ENCODE peak calls at places on chromosomes 13 and 19, in seven cellular contexts. N, Z, F, C, V, G and Y are unnamed samples.

GRCh38 chr19:3463039-3463958 is 17.0 kb downstream of the SMIM24 start:
- DNase-seq in Z (no peak), G (no peak), V (no peak), N (no peak), C (no peak), F (no peak), Y (no peak)

GRCh38 chr13:40586886-40587285 is 79.6 kb downstream of the FOXO1 start:
- DNase-seq in N (no peak), Z (no peak), V (no peak), F (no peak), C (no peak), G (no peak), Y (no peak)

GRCh38 chr19:51096473-51097165 is 11.6 kb downstream of the CTU1 start:
- DNase-seq in Z (no peak), G (no peak), V (no peak), F (no peak), N (no peak), C (no peak), Y (no peak)

GRCh38 chr13:79775830-79776229 is 294.9 kb downstream of the NDFIP2 start:
- DNase-seq in V (peak), G (no peak), C (no peak), N (peak), F (peak), Z (no peak), Y (no peak)

GRCh38 chr13:46119883-46120614 is 15.2 kb upstream of the CPB2 start:
- DNase-seq in G (no peak), Z (no peak), C (no peak), F (no peak), V (peak), N (no peak), Y (no peak)

GRCh38 chr13:85666356-85666755 is 132.9 kb downstream of the SLITRK6 start:
- DNase-seq in N (no peak), F (no peak), C (no peak), G (no peak), Z (peak), V (no peak), Y (no peak)

GRCh38 chr19:28409859-28410258 is 803.1 kb downstream of the UQCRFS1 start:
- DNase-seq in N (no peak), F (no peak), C (no peak), V (no peak), G (no peak), Z (no peak), Y (no peak)

GRCh38 chr19:19464339-19465098 is 50.8 kb downstream of the TSSK6 start:
- DNase-seq in G (no peak), F (no peak), C (no peak), V (no peak), Z (no peak), N (no peak), Y (no peak)

GRCh38 chr13:74067818-74068217 is 66.4 kb downstream of the KLF12 start:
- DNase-seq in N (no peak), C (no peak), Z (no peak), V (no peak), G (no peak), F (no peak), Y (no peak)

GRCh38 chr13:31045621-31046081 is 113.2 kb downstream of the TEX26 start:
- DNase-seq in V (peak), C (peak), Z (no peak), N (no peak), G (no peak), F (peak), Y (no peak)

GRCh38 chr19:590396-590745 is 690 bp downstream of the HCN2 start:
- DNase-seq in V (peak), Z (no peak), G (peak), C (no peak), N (no peak), F (no peak), Y (no peak)

GRCh38 chr13:106986033-106986484 is 418.1 kb upstream of the ARGLU1 start:
- DNase-seq in N (no peak), F (no peak), V (no peak), Z (peak), C (no peak), G (no peak), Y (no peak)

GRCh38 chr19:29119582-29119981 is 93.4 kb downstream of the UQCRFS1 start:
- DNase-seq in F (no peak), G (peak), C (no peak), Z (no peak), N (no peak), V (no peak), Y (no peak)

GRCh38 chr19:13441810-13442512 is 64.3 kb downstream of the CACNA1A start:
- DNase-seq in Z (no peak), V (peak), F (peak), G (no peak), N (peak), C (no peak), Y (peak)

GRCh38 chr13:51856027-51856736 is 5.6 kb upstream of the CCDC70 start:
- DNase-seq in Z (no peak), V (peak), C (no peak), G (no peak), N (no peak), F (no peak), Y (no peak)

GRCh38 chr13:44142911-44143665 is 230.5 kb upstream of the SERP2 start:
- DNase-seq in G (no peak), F (no peak), V (peak), Z (no peak), C (no peak), N (no peak), Y (no peak)

GRCh38 chr19:50203281-50204080 is at the start of gene MYH14:
- DNase-seq in Z (peak), F (peak), C (no peak), G (peak), N (no peak), V (peak), Y (no peak)

GRCh38 chr13:110559429-110559943 is 2.0 kb downstream of the RAB20 start:
- DNase-seq in Z (no peak), N (no peak), V (no peak), G (no peak), C (no peak), F (no peak), Y (no peak)

GRCh38 chr13:48580185-48580803 is 47.4 kb upstream of the RCBTB2 start:
- DNase-seq in Z (no peak), F (peak), C (no peak), V (peak), N (no peak), G (peak), Y (no peak)

GRCh38 chr13:49098198-49098597 is 121.9 kb upstream of the MLNR start:
- DNase-seq in N (no peak), C (no peak), G (peak), V (peak), F (no peak), Z (no peak), Y (no peak)

GRCh38 chr13:33284016-33284415 is 1.5 kb downstream of the STARD13 start:
- DNase-seq in N (no peak), Z (no peak), V (no peak), F (no peak), G (no peak), C (no peak), Y (no peak)

GRCh38 chr19:48603850-48604249 is 2.7 kb upstream of the SPACA4 start:
- DNase-seq in F (no peak), G (no peak), N (no peak), C (no peak), V (no peak), Z (no peak), Y (no peak)

GRCh38 chr13:50388481-50388880 is 373.2 kb downstream of the KCNRG start:
- DNase-seq in C (no peak), Z (no peak), V (no peak), G (no peak), N (no peak), F (no peak), Y (no peak)

GRCh38 chr19:30420881-30421280 is 48.7 kb downstream of the ZNF536 start:
- DNase-seq in F (no peak), G (no peak), N (no peak), Z (no peak), C (no peak), V (no peak), Y (no peak)

GRCh38 chr13:50914848-50915247 is 5.3 kb downstream of the RNASEH2B start:
- DNase-seq in C (no peak), V (no peak), F (no peak), G (no peak), Z (no peak), N (no peak), Y (no peak)

GRCh38 chr19:54282706-54283105 is 1.8 kb upstream of the LILRB2 start:
- DNase-seq in Z (no peak), F (no peak), G (no peak), C (no peak), N (no peak), V (no peak), Y (no peak)

DNA sequence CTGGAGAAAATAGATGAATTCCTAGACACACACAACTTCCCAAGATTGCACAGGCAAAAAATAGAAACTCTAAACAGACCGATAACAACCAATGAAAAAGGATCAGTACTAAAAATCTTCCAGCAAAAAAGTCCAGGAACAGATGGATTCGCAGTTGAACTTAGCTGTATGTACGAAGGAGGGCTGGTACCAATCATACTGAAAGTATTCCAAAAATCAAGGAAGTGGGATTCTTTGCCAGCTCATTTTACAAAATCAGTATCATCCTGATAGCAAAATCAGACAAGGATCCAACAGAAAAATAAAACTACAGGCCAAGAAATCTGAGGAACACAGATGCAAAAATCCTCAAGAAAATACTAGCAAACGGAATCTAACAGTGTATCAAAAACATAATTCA is 6.5 kb upstream of the LILRB2 start:
- DNase-seq in C (no peak), V (no peak), Z (no peak), G (no peak), N (no peak), F (no peak), Y (no peak)
- TF ChIP-seq TAF1 in C (no peak), V (no peak), Z (no peak), G (no peak), N (no peak), F (no peak), Y (no peak)

GRCh38 chr19:36963262-36963661 is 47.1 kb downstream of the ZNF568 start:
- DNase-seq in N (no peak), F (no peak), Z (no peak), V (no peak), C (no peak), G (peak), Y (no peak)
- TF ChIP-seq TAF1 in N (no peak), F (no peak), Z (no peak), V (no peak), C (no peak), G (no peak), Y (no peak)

GRCh38 chr19:54029930-54030490 is 33.7 kb downstream of the VSTM1 start:
- DNase-seq in C (no peak), G (peak), V (peak), F (peak), N (no peak), Z (peak), Y (no peak)

GRCh38 chr19:54030895-54031586 is 32.7 kb downstream of the VSTM1 start:
- DNase-seq in Z (no peak), G (no peak), C (no peak), N (no peak), V (peak), F (no peak), Y (no peak)

GRCh38 chr19:54040003-54040402 is 23.7 kb downstream of the VSTM1 start:
- DNase-seq in Z (no peak), F (no peak), V (no peak), C (no peak), G (no peak), N (no peak), Y (no peak)

GRCh38 chr19:54035215-54036178 is 28.2 kb downstream of the VSTM1 start:
- DNase-seq in G (no peak), F (no peak), C (no peak), N (no peak), V (no peak), Z (no peak), Y (no peak)
- TF ChIP-seq TAF1 in G (no peak), F (no peak), C (no peak), N (no peak), V (no peak), Z (no peak), Y (no peak)

DNA sequence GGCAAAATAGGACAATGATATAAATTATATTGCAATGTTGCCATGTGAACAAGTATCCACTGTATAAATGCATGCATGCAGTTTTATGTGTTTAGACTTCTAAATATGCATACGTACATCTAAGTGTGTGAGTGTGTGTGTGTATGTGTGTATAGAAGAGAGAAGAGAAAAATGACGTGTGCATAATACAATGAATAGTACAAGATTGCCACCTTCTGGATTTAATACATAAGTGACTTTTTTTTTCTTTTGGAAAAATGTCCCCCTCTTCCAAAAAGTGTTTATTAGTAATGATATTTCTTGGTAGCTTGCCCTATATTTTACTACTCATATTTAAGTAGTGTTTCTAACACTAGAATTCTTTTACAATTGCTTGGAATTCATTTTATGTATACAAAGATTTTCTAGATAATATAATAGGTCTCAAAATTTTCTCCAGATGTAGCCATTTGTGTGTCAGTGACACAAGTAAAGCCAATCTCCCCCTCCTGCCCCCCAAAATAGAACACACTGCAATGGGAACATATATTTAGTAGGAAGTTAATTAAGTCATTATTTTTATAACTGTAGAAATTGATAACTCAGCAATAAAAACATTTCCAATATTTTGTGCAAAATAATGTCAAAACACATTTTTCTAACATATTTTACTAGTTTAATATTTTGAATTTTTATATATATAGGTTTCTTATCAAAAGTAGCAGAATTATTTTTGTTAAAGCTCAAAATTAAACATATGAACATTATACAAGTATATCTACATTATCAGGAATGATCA is 783.3 kb upstream of the ATXN8OS start:
- DNase-seq in G (peak), C (no peak), Z (no peak), N (no peak), F (peak), V (no peak), Y (no peak)
- TF ChIP-seq TAF1 in G (no peak), C (no peak), Z (no peak), N (no peak), F (no peak), V (no peak), Y (no peak)

GRCh38 chr13:62960723-62961122 is 1545.1 kb upstream of the PCDH20 start:
- DNase-seq in F (no peak), G (no peak), Z (no peak), N (no peak), C (no peak), V (no peak), Y (no peak)
- TF ChIP-seq TAF1 in F (no peak), G (no peak), Z (no peak), N (no peak), C (no peak), V (no peak), Y (no peak)

GRCh38 chr19:5041168-5042038 is 72.5 kb downstream of the KDM4B start:
- DNase-seq in G (no peak), N (no peak), F (no peak), C (no peak), V (no peak), Z (no peak), Y (no peak)

GRCh38 chr19:5042556-5042955 is 73.6 kb downstream of the KDM4B start:
- DNase-seq in Z (no peak), V (no peak), C (no peak), F (no peak), N (no peak), G (no peak), Y (no peak)

GRCh38 chr19:5038631-5039271 is 69.8 kb downstream of the KDM4B start:
- DNase-seq in Z (no peak), G (peak), F (peak), C (no peak), N (no peak), V (peak), Y (no peak)

GRCh38 chr19:5039642-5040543 is 71.0 kb downstream of the KDM4B start:
- DNase-seq in C (no peak), Z (no peak), N (no peak), V (no peak), F (no peak), G (no peak), Y (no peak)

DNA sequence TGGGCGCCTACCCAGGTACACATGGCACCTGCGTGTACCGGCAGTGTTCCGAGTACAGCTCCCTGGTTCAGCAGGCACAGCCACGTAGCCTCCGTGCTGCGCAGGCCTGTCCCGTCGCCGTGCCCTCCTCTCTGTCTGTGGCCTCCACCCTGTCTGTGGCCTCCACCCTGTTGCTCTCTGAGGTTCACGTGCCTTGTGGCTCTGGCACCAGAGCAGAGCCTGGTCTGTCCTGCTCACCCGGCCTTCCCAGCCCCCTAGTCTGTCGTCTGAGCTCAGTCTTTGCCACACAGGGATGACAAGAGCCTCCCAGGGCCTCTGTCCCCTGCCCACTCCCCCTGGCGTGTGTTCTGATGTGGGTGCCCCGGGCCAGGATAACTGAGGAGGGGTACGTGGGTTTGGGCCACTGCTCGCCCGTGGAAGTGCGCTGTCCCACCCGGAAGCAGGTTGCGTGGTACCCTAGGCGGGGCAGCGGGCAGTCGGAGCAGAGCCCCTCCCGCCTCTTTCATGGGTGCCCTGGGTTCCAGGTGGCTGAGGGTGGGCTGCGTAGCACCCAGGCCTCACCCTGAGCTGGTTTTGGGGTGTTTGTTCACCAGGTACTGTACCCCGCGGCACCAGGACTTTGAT is 71.7 kb downstream of the KDM4B start:
- DNase-seq in F (no peak), N (no peak), V (no peak), G (no peak), C (no peak), Z (no peak), Y (no peak)
- TF ChIP-seq TAF1 in F (no peak), N (no peak), V (no peak), G (no peak), C (no peak), Z (no peak), Y (no peak)

GRCh38 chr13:112465251-112466131 is 89.3 kb downstream of the SPACA7 start:
- DNase-seq in Z (no peak), N (no peak), G (no peak), V (no peak), F (no peak), C (no peak), Y (no peak)

GRCh38 chr13:112468069-112468468 is 91.9 kb downstream of the SPACA7 start:
- DNase-seq in Z (no peak), F (no peak), N (no peak), C (no peak), V (no peak), G (no peak), Y (no peak)

GRCh38 chr13:112464720-112465119 is 88.6 kb downstream of the SPACA7 start:
- DNase-seq in N (no peak), Z (no peak), C (no peak), F (no peak), V (no peak), G (no peak), Y (no peak)

GRCh38 chr13:112467236-112467635 is 91.1 kb downstream of the SPACA7 start:
- DNase-seq in C (no peak), F (no peak), Z (no peak), G (no peak), V (no peak), N (no peak), Y (no peak)

DNA sequence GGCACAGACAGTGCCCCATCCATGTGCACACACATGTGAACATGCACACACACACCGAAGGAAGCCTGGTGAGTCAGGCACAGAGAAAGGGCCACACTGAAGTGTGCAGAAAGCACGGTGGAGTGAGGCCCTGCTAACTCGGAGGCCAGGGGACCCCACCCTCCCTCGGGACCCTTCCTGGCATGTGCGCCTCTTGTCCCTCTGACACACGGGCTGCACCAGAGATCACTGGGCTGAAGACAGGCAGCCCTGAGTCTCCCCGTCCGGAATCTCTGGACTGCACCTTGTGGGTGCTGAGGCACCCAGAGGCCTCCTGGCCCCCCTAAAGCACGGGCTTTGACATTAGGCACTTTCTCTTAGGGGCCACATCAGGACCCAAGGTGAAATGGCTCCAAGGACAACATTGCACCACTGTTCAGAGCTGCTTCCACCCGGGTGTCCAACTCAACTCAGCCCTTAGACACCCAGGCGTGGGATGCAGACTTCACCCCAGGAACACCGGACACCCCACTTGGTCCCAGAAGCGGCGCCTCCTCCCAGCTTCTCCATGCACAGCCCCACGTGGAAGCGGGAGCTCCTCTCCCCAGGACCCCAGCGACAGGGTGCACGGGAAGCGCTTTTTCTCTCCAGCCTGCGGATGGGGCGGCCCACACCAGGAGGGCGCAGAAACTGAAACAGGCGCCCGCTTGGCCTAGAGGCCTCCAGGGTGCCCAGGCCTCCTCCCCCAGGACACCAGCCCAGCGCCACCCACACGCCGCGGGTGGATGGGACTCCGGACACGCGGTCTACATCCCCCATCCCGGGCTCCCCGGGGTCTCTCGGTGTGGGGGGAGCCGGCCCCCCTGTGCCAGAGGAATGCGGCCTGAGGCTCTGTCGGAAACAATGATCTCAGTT is 90.2 kb downstream of the SPACA7 start:
- DNase-seq in C (no peak), G (no peak), V (no peak), F (no peak), N (no peak), Z (no peak), Y (no peak)
- TF ChIP-seq TAF1 in C (no peak), G (no peak), V (no peak), F (no peak), N (no peak), Z (no peak), Y (no peak)

GRCh38 chr19:54154603-54155345 is 4.7 kb downstream of the LENG1 start:
- DNase-seq in C (no peak), G (no peak), Z (no peak), V (no peak), F (no peak), N (no peak), Y (no peak)
- TF ChIP-seq TAF1 in C (no peak), G (no peak), Z (no peak), V (no peak), F (no peak), N (no peak), Y (no peak)